ENCODE peak calls at places on chromosomes 4 and X, in seven cellular contexts. L is tibial nerve, C is esophagus squamous epithelium, T is IMR-90, F is transverse colon, I is body of pancreas, U is prostate gland. S is an unnamed sample.

GRCh38 chr4:1041147-1041935 is 29.9 kb downstream of the FGFRL1 start:
- DNase-seq in C (no peak), U (no peak), L (no peak), T (peak), F (no peak), I (no peak), S (no peak)

GRCh38 chr4:139767168-139767567 is 101.5 kb downstream of the MGST2 start:
- DNase-seq in I (no peak), U (no peak), L (no peak), F (no peak), T (no peak), C (no peak), S (no peak)

GRCh38 chrX:129701624-129702069 is 37.1 kb upstream of the XPNPEP2 start:
- DNase-seq in C (no peak), I (peak), T (peak), F (peak), L (peak), U (no peak), S (peak)

GRCh38 chrX:19661977-19662376 is 146.7 kb upstream of the MAP3K15 start:
- DNase-seq in L (no peak), F (no peak), C (no peak), T (peak), U (no peak), I (no peak), S (no peak)

GRCh38 chr4:36281384-36282106 is at the start of gene DTHD1:
- DNase-seq in I (no peak), C (no peak), F (no peak), U (no peak), L (no peak), T (no peak), S (no peak)

GRCh38 chrX:38561951-38562719 is 793 bp downstream of the TSPAN7 start:
- DNase-seq in T (no peak), F (peak), L (no peak), C (no peak), U (peak), I (peak), S (no peak)

GRCh38 chr4:8411351-8412180 is 29.0 kb downstream of the ACOX3 start:
- DNase-seq in C (no peak), L (no peak), F (no peak), T (no peak), U (no peak), I (no peak), S (no peak)

GRCh38 chrX:53374222-53374820 is 48.1 kb downstream of the SMC1A start:
- DNase-seq in I (no peak), T (peak), C (no peak), U (no peak), L (no peak), F (no peak), S (no peak)

GRCh38 chrX:2351999-2352995 is 148.5 kb downstream of the DHRSX start:
- DNase-seq in L (no peak), U (no peak), C (no peak), T (peak), I (no peak), F (no peak), S (no peak)

GRCh38 chr4:146883070-146883469 is 62.6 kb downstream of the TTC29 start:
- DNase-seq in C (no peak), U (no peak), L (no peak), F (no peak), T (no peak), I (no peak), S (no peak)

GRCh38 chr4:174422893-174423256 is 99.4 kb downstream of the HPGD start:
- DNase-seq in U (no peak), L (no peak), F (no peak), I (no peak), T (no peak), C (no peak), S (no peak)

GRCh38 chrX:145910017-145910416 is 92.4 kb downstream of the SLITRK2 start:
- DNase-seq in U (no peak), L (no peak), C (no peak), I (no peak), F (no peak), T (no peak), S (no peak)

GRCh38 chr4:173490817-173491518 is 39.1 kb downstream of the HAND2 start:
- DNase-seq in I (no peak), U (no peak), F (no peak), T (peak), C (no peak), L (no peak), S (no peak)

GRCh38 chr4:126705271-126705670 is 927.5 kb upstream of the INTU start:
- DNase-seq in I (no peak), U (no peak), F (no peak), C (no peak), T (peak), L (no peak), S (no peak)

GRCh38 chrX:105038672-105039328 is 181.7 kb downstream of the TEX13A start:
- DNase-seq in L (no peak), F (no peak), T (no peak), C (no peak), U (no peak), I (no peak), S (no peak)

GRCh38 chr4:76803522-76803921 is 94.4 kb downstream of the SOWAHB start:
- DNase-seq in F (no peak), C (no peak), I (no peak), L (no peak), U (no peak), T (peak), S (no peak)

GRCh38 chr4:73419106-73420038 is 15.3 kb downstream of the ALB start:
- DNase-seq in F (no peak), T (no peak), C (no peak), L (no peak), I (no peak), U (no peak), S (no peak)
- TF ChIP-seq CTCF in F (no peak), T (no peak), C (no peak), L (no peak), I (no peak), U (no peak), S (no peak)

GRCh38 chrX:118205996-118206395 is 89.4 kb upstream of the KLHL13 start:
- DNase-seq in L (no peak), F (no peak), I (no peak), U (no peak), C (no peak), T (no peak), S (no peak)

GRCh38 chrX:118197730-118198129 is 81.1 kb upstream of the KLHL13 start:
- DNase-seq in T (no peak), C (no peak), L (no peak), F (no peak), I (no peak), U (no peak), S (no peak)

GRCh38 chrX:118205421-118205820 is 88.8 kb upstream of the KLHL13 start:
- DNase-seq in I (no peak), T (no peak), U (no peak), L (no peak), F (no peak), C (no peak), S (no peak)

DNA sequence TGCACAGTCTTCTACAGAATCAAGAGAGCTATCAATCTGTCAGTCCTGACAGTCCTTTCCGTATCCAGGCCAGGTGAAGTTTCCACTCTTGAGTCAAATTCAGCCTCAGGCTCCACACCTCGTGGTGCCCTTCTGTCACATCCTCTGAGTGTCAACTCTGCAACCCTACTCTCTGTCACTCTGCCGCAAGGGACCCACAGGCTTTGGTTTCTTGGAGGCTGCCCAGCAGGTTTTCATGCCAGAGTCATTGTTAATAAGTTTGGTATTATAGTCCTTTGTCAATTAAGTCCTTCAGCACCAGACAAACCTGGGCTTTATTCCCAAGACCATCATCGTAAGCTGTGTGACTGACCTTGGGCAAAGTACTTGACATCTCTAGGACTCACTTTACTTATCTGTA is 83.4 kb upstream of the KLHL13 start:
- DNase-seq in F (no peak), T (no peak), C (no peak), L (no peak), I (peak), U (no peak), S (no peak)
- H3K4me3 ChIP-seq in F (no peak), T (no peak), C (no peak), L (no peak), I (no peak), U (no peak), S (no peak)

GRCh38 chr4:2468464-2469191 is at the start of gene RNF4:
- DNase-seq in T (peak), F (peak), I (peak), U (peak), L (peak), C (peak), S (peak)
- TF ChIP-seq POLR2A in T (peak), F (peak), I (peak), U (peak), L (peak), C (no peak), S (no peak)

GRCh38 chr4:4327652-4328121 is 37.6 kb downstream of the ZBTB49 start:
- DNase-seq in T (no peak), F (no peak), C (no peak), U (no peak), L (no peak), I (peak), S (no peak)
- TF ChIP-seq CTCF in T (peak), F (no peak), C (no peak), U (no peak), L (no peak), I (peak), S (no peak)

GRCh38 chrX:153903991-153904957 is at the start of gene AVPR2:
- DNase-seq in C (no peak), T (no peak), F (no peak), U (no peak), L (no peak), I (no peak), S (no peak)
- H3K4me3 ChIP-seq in C (peak), T (no peak), F (no peak), U (no peak), L (no peak), I (no peak), S (no peak)

GRCh38 chr4:57097711-57098110 is 12.5 kb downstream of the IGFBP7 start:
- DNase-seq in C (no peak), T (no peak), U (no peak), F (no peak), L (no peak), I (no peak), S (no peak)
- TF ChIP-seq POLR2A in C (no peak), T (no peak), U (no peak), F (no peak), L (no peak), I (no peak), S (no peak)

GRCh38 chr4:6065166-6065565 is 46.9 kb upstream of the C4orf50 start:
- DNase-seq in U (no peak), I (no peak), T (no peak), F (no peak), C (no peak), L (no peak), S (no peak)
- TF ChIP-seq CTCF in U (no peak), I (no peak), T (no peak), F (no peak), C (no peak), L (no peak), S (no peak)